ENCODE peak calls at places on chromosome 15, in eight cellular contexts. One of them, this sample, is unnamed.

GRCh38 chr15:63892794-63893441 is 59.2 kb upstream of the HERC1 start:
- DNase-seq in GM04504: no peak
- DNase-seq in activated T-helper 1 cell treated with Interleukin-2 at 50 U/mL for 16 hours: peak
- DNase-seq in occipital lobe: no peak
- DNase-seq in AG20443: no peak
- DNase-seq in left colon: no peak
- DNase-seq in ovary: no peak
- DNase-seq in stimulated activated CD4-positive, alpha-beta T cell treated with anti-CD3 and anti-CD28 coated beads, Interleukin-15, amount 100 ng/mL, for 24 hours: peak
- DNase-seq in this sample: no peak

GRCh38 chr15:25426896-25427610 is 11.8 kb downstream of the UBE3A start:
- DNase-seq in GM04504: no peak
- DNase-seq in activated T-helper 1 cell treated with Interleukin-2 at 50 U/mL for 16 hours: no peak
- DNase-seq in occipital lobe: no peak
- DNase-seq in AG20443: no peak
- DNase-seq in left colon: no peak
- DNase-seq in ovary: no peak
- DNase-seq in stimulated activated CD4-positive, alpha-beta T cell treated with anti-CD3 and anti-CD28 coated beads, Interleukin-15, amount 100 ng/mL, for 24 hours: no peak
- DNase-seq in this sample: no peak

GRCh38 chr15:96494530-96494929 is 164.0 kb downstream of the NR2F2 start:
- DNase-seq in GM04504: no peak
- DNase-seq in activated T-helper 1 cell treated with Interleukin-2 at 50 U/mL for 16 hours: no peak
- DNase-seq in occipital lobe: no peak
- DNase-seq in AG20443: no peak
- DNase-seq in left colon: no peak
- DNase-seq in ovary: no peak
- DNase-seq in stimulated activated CD4-positive, alpha-beta T cell treated with anti-CD3 and anti-CD28 coated beads, Interleukin-15, amount 100 ng/mL, for 24 hours: no peak
- DNase-seq in this sample: no peak

GRCh38 chr15:99998661-99999101 is 265.4 kb upstream of the LYSMD4 start:
- DNase-seq in GM04504: no peak
- DNase-seq in activated T-helper 1 cell treated with Interleukin-2 at 50 U/mL for 16 hours: no peak
- DNase-seq in occipital lobe: no peak
- DNase-seq in AG20443: no peak
- DNase-seq in left colon: no peak
- DNase-seq in ovary: no peak
- DNase-seq in stimulated activated CD4-positive, alpha-beta T cell treated with anti-CD3 and anti-CD28 coated beads, Interleukin-15, amount 100 ng/mL, for 24 hours: no peak
- DNase-seq in this sample: no peak

GRCh38 chr15:65328506-65329297 is 24.2 kb downstream of the RNU5B-1 start:
- DNase-seq in GM04504: no peak
- DNase-seq in activated T-helper 1 cell treated with Interleukin-2 at 50 U/mL for 16 hours: no peak
- DNase-seq in occipital lobe: no peak
- DNase-seq in AG20443: no peak
- DNase-seq in left colon: no peak
- DNase-seq in ovary: no peak
- DNase-seq in stimulated activated CD4-positive, alpha-beta T cell treated with anti-CD3 and anti-CD28 coated beads, Interleukin-15, amount 100 ng/mL, for 24 hours: no peak
- DNase-seq in this sample: no peak

GRCh38 chr15:45087513-45087912 is 26.5 kb downstream of the DUOX2 start:
- DNase-seq in GM04504: no peak
- DNase-seq in activated T-helper 1 cell treated with Interleukin-2 at 50 U/mL for 16 hours: no peak
- DNase-seq in occipital lobe: no peak
- DNase-seq in AG20443: no peak
- DNase-seq in left colon: no peak
- DNase-seq in ovary: no peak
- DNase-seq in stimulated activated CD4-positive, alpha-beta T cell treated with anti-CD3 and anti-CD28 coated beads, Interleukin-15, amount 100 ng/mL, for 24 hours: no peak
- DNase-seq in this sample: no peak

GRCh38 chr15:33031324-33031736 is 163.2 kb downstream of the FMN1 start:
- DNase-seq in GM04504: peak
- DNase-seq in activated T-helper 1 cell treated with Interleukin-2 at 50 U/mL for 16 hours: no peak
- DNase-seq in occipital lobe: peak
- DNase-seq in AG20443: peak
- DNase-seq in left colon: no peak
- DNase-seq in ovary: no peak
- DNase-seq in stimulated activated CD4-positive, alpha-beta T cell treated with anti-CD3 and anti-CD28 coated beads, Interleukin-15, amount 100 ng/mL, for 24 hours: no peak
- DNase-seq in this sample: no peak

GRCh38 chr15:76235186-76235826 is 76.0 kb downstream of the ETFA start:
- DNase-seq in GM04504: peak
- DNase-seq in activated T-helper 1 cell treated with Interleukin-2 at 50 U/mL for 16 hours: no peak
- DNase-seq in occipital lobe: no peak
- DNase-seq in AG20443: peak
- DNase-seq in left colon: no peak
- DNase-seq in ovary: no peak
- DNase-seq in stimulated activated CD4-positive, alpha-beta T cell treated with anti-CD3 and anti-CD28 coated beads, Interleukin-15, amount 100 ng/mL, for 24 hours: no peak
- DNase-seq in this sample: no peak

GRCh38 chr15:89857673-89858072 is 36.1 kb downstream of the AP3S2 start:
- DNase-seq in GM04504: no peak
- DNase-seq in activated T-helper 1 cell treated with Interleukin-2 at 50 U/mL for 16 hours: no peak
- DNase-seq in occipital lobe: no peak
- DNase-seq in AG20443: no peak
- DNase-seq in left colon: peak
- DNase-seq in ovary: no peak
- DNase-seq in stimulated activated CD4-positive, alpha-beta T cell treated with anti-CD3 and anti-CD28 coated beads, Interleukin-15, amount 100 ng/mL, for 24 hours: no peak
- DNase-seq in this sample: no peak

GRCh38 chr15:76398301-76398700 is 61.7 kb downstream of the ISL2 start:
- DNase-seq in GM04504: no peak
- DNase-seq in activated T-helper 1 cell treated with Interleukin-2 at 50 U/mL for 16 hours: no peak
- DNase-seq in occipital lobe: no peak
- DNase-seq in AG20443: no peak
- DNase-seq in left colon: no peak
- DNase-seq in ovary: no peak
- DNase-seq in stimulated activated CD4-positive, alpha-beta T cell treated with anti-CD3 and anti-CD28 coated beads, Interleukin-15, amount 100 ng/mL, for 24 hours: no peak
- DNase-seq in this sample: peak

GRCh38 chr15:83436513-83437158 is 10.5 kb upstream of the SH3GL3 start:
- DNase-seq in GM04504: no peak
- DNase-seq in activated T-helper 1 cell treated with Interleukin-2 at 50 U/mL for 16 hours: no peak
- DNase-seq in occipital lobe: no peak
- DNase-seq in AG20443: peak
- DNase-seq in left colon: no peak
- DNase-seq in ovary: no peak
- DNase-seq in stimulated activated CD4-positive, alpha-beta T cell treated with anti-CD3 and anti-CD28 coated beads, Interleukin-15, amount 100 ng/mL, for 24 hours: no peak
- DNase-seq in this sample: no peak

GRCh38 chr15:48703544-48703943 is 58.0 kb upstream of the FBN1 start:
- DNase-seq in GM04504: peak
- DNase-seq in activated T-helper 1 cell treated with Interleukin-2 at 50 U/mL for 16 hours: no peak
- DNase-seq in occipital lobe: no peak
- DNase-seq in AG20443: peak
- DNase-seq in left colon: no peak
- DNase-seq in ovary: no peak
- DNase-seq in stimulated activated CD4-positive, alpha-beta T cell treated with anti-CD3 and anti-CD28 coated beads, Interleukin-15, amount 100 ng/mL, for 24 hours: no peak
- DNase-seq in this sample: no peak

GRCh38 chr15:74800559-74801094 is 12.0 kb upstream of the LMAN1L start:
- DNase-seq in GM04504: no peak
- DNase-seq in activated T-helper 1 cell treated with Interleukin-2 at 50 U/mL for 16 hours: no peak
- DNase-seq in occipital lobe: no peak
- DNase-seq in AG20443: no peak
- DNase-seq in left colon: no peak
- DNase-seq in ovary: no peak
- DNase-seq in stimulated activated CD4-positive, alpha-beta T cell treated with anti-CD3 and anti-CD28 coated beads, Interleukin-15, amount 100 ng/mL, for 24 hours: no peak
- DNase-seq in this sample: no peak

GRCh38 chr15:95598456-95598855 is 732.0 kb upstream of the NR2F2 start:
- DNase-seq in GM04504: no peak
- DNase-seq in activated T-helper 1 cell treated with Interleukin-2 at 50 U/mL for 16 hours: no peak
- DNase-seq in occipital lobe: no peak
- DNase-seq in AG20443: no peak
- DNase-seq in left colon: no peak
- DNase-seq in ovary: no peak
- DNase-seq in stimulated activated CD4-positive, alpha-beta T cell treated with anti-CD3 and anti-CD28 coated beads, Interleukin-15, amount 100 ng/mL, for 24 hours: no peak
- DNase-seq in this sample: no peak

GRCh38 chr15:62770752-62771151 is 271.8 kb upstream of the TPM1 start:
- DNase-seq in GM04504: peak
- DNase-seq in activated T-helper 1 cell treated with Interleukin-2 at 50 U/mL for 16 hours: no peak
- DNase-seq in occipital lobe: no peak
- DNase-seq in AG20443: peak
- DNase-seq in left colon: no peak
- DNase-seq in ovary: no peak
- DNase-seq in stimulated activated CD4-positive, alpha-beta T cell treated with anti-CD3 and anti-CD28 coated beads, Interleukin-15, amount 100 ng/mL, for 24 hours: no peak
- DNase-seq in this sample: no peak

GRCh38 chr15:25501828-25502446 is 63.1 kb upstream of the UBE3A start:
- DNase-seq in GM04504: peak
- DNase-seq in activated T-helper 1 cell treated with Interleukin-2 at 50 U/mL for 16 hours: no peak
- DNase-seq in occipital lobe: no peak
- DNase-seq in AG20443: peak
- DNase-seq in left colon: no peak
- DNase-seq in ovary: no peak
- DNase-seq in stimulated activated CD4-positive, alpha-beta T cell treated with anti-CD3 and anti-CD28 coated beads, Interleukin-15, amount 100 ng/mL, for 24 hours: no peak
- DNase-seq in this sample: no peak

GRCh38 chr15:81195339-81195864 is 1.3 kb upstream of the IL16 start:
- DNase-seq in GM04504: no peak
- DNase-seq in activated T-helper 1 cell treated with Interleukin-2 at 50 U/mL for 16 hours: no peak
- DNase-seq in occipital lobe: no peak
- DNase-seq in AG20443: no peak
- DNase-seq in left colon: no peak
- DNase-seq in ovary: no peak
- DNase-seq in stimulated activated CD4-positive, alpha-beta T cell treated with anti-CD3 and anti-CD28 coated beads, Interleukin-15, amount 100 ng/mL, for 24 hours: no peak
- DNase-seq in this sample: no peak

GRCh38 chr15:36988947-36989346 is 111.4 kb downstream of the MEIS2 start:
- DNase-seq in GM04504: no peak
- DNase-seq in activated T-helper 1 cell treated with Interleukin-2 at 50 U/mL for 16 hours: no peak
- DNase-seq in occipital lobe: no peak
- DNase-seq in AG20443: no peak
- DNase-seq in left colon: no peak
- DNase-seq in ovary: no peak
- DNase-seq in stimulated activated CD4-positive, alpha-beta T cell treated with anti-CD3 and anti-CD28 coated beads, Interleukin-15, amount 100 ng/mL, for 24 hours: no peak
- DNase-seq in this sample: no peak

GRCh38 chr15:38878026-38878425 is 313.4 kb upstream of the RASGRP1 start:
- DNase-seq in GM04504: no peak
- DNase-seq in activated T-helper 1 cell treated with Interleukin-2 at 50 U/mL for 16 hours: no peak
- DNase-seq in occipital lobe: no peak
- DNase-seq in AG20443: no peak
- DNase-seq in left colon: no peak
- DNase-seq in ovary: no peak
- DNase-seq in stimulated activated CD4-positive, alpha-beta T cell treated with anti-CD3 and anti-CD28 coated beads, Interleukin-15, amount 100 ng/mL, for 24 hours: no peak
- DNase-seq in this sample: no peak

GRCh38 chr15:82850242-82850591 is 40.8 kb downstream of the WHAMM start:
- DNase-seq in GM04504: no peak
- DNase-seq in activated T-helper 1 cell treated with Interleukin-2 at 50 U/mL for 16 hours: no peak
- DNase-seq in occipital lobe: no peak
- DNase-seq in AG20443: peak
- DNase-seq in left colon: no peak
- DNase-seq in ovary: no peak
- DNase-seq in stimulated activated CD4-positive, alpha-beta T cell treated with anti-CD3 and anti-CD28 coated beads, Interleukin-15, amount 100 ng/mL, for 24 hours: no peak
- DNase-seq in this sample: no peak

GRCh38 chr15:93302080-93302765 is 213.2 kb upstream of the RGMA start:
- DNase-seq in GM04504: no peak
- DNase-seq in activated T-helper 1 cell treated with Interleukin-2 at 50 U/mL for 16 hours: no peak
- DNase-seq in occipital lobe: peak
- DNase-seq in AG20443: no peak
- DNase-seq in left colon: no peak
- DNase-seq in ovary: no peak
- DNase-seq in stimulated activated CD4-positive, alpha-beta T cell treated with anti-CD3 and anti-CD28 coated beads, Interleukin-15, amount 100 ng/mL, for 24 hours: no peak
- DNase-seq in this sample: no peak

GRCh38 chr15:74626752-74627692 is 11.4 kb downstream of the CLK3 start:
- DNase-seq in GM04504: no peak
- DNase-seq in activated T-helper 1 cell treated with Interleukin-2 at 50 U/mL for 16 hours: no peak
- DNase-seq in occipital lobe: no peak
- DNase-seq in AG20443: no peak
- DNase-seq in left colon: no peak
- DNase-seq in ovary: no peak
- DNase-seq in stimulated activated CD4-positive, alpha-beta T cell treated with anti-CD3 and anti-CD28 coated beads, Interleukin-15, amount 100 ng/mL, for 24 hours: no peak
- DNase-seq in this sample: no peak

GRCh38 chr15:91982401-91982800 is 128.9 kb downstream of the SLCO3A1 start:
- DNase-seq in GM04504: no peak
- DNase-seq in activated T-helper 1 cell treated with Interleukin-2 at 50 U/mL for 16 hours: no peak
- DNase-seq in occipital lobe: no peak
- DNase-seq in AG20443: peak
- DNase-seq in left colon: no peak
- DNase-seq in ovary: no peak
- DNase-seq in stimulated activated CD4-positive, alpha-beta T cell treated with anti-CD3 and anti-CD28 coated beads, Interleukin-15, amount 100 ng/mL, for 24 hours: no peak
- DNase-seq in this sample: no peak

GRCh38 chr15:29670945-29671307 is 151.3 kb downstream of the TJP1 start:
- DNase-seq in GM04504: no peak
- DNase-seq in activated T-helper 1 cell treated with Interleukin-2 at 50 U/mL for 16 hours: no peak
- DNase-seq in occipital lobe: no peak
- DNase-seq in AG20443: peak
- DNase-seq in left colon: peak
- DNase-seq in ovary: no peak
- DNase-seq in stimulated activated CD4-positive, alpha-beta T cell treated with anti-CD3 and anti-CD28 coated beads, Interleukin-15, amount 100 ng/mL, for 24 hours: no peak
- DNase-seq in this sample: no peak

GRCh38 chr15:38129531-38130199 is 123.0 kb upstream of the SPRED1 start:
- DNase-seq in GM04504: peak
- DNase-seq in activated T-helper 1 cell treated with Interleukin-2 at 50 U/mL for 16 hours: no peak
- DNase-seq in occipital lobe: peak
- DNase-seq in AG20443: peak
- DNase-seq in left colon: peak
- DNase-seq in ovary: peak
- DNase-seq in stimulated activated CD4-positive, alpha-beta T cell treated with anti-CD3 and anti-CD28 coated beads, Interleukin-15, amount 100 ng/mL, for 24 hours: peak
- DNase-seq in this sample: no peak

GRCh38 chr15:89119489-89120478 is 31.5 kb downstream of the ABHD2 start:
- DNase-seq in GM04504: no peak
- DNase-seq in activated T-helper 1 cell treated with Interleukin-2 at 50 U/mL for 16 hours: no peak
- DNase-seq in occipital lobe: no peak
- DNase-seq in AG20443: peak
- DNase-seq in left colon: no peak
- DNase-seq in ovary: no peak
- DNase-seq in stimulated activated CD4-positive, alpha-beta T cell treated with anti-CD3 and anti-CD28 coated beads, Interleukin-15, amount 100 ng/mL, for 24 hours: peak
- DNase-seq in this sample: no peak

GRCh38 chr15:41866263-41866703 is 27.6 kb downstream of the SPTBN5 start:
- DNase-seq in GM04504: no peak
- DNase-seq in activated T-helper 1 cell treated with Interleukin-2 at 50 U/mL for 16 hours: no peak
- DNase-seq in occipital lobe: no peak
- DNase-seq in AG20443: no peak
- DNase-seq in left colon: no peak
- DNase-seq in ovary: no peak
- DNase-seq in stimulated activated CD4-positive, alpha-beta T cell treated with anti-CD3 and anti-CD28 coated beads, Interleukin-15, amount 100 ng/mL, for 24 hours: no peak
- DNase-seq in this sample: no peak

GRCh38 chr15:94164202-94164807 is 67.1 kb upstream of the MCTP2 start:
- DNase-seq in GM04504: peak
- DNase-seq in activated T-helper 1 cell treated with Interleukin-2 at 50 U/mL for 16 hours: peak
- DNase-seq in occipital lobe: no peak
- DNase-seq in AG20443: peak
- DNase-seq in left colon: no peak
- DNase-seq in ovary: no peak
- DNase-seq in stimulated activated CD4-positive, alpha-beta T cell treated with anti-CD3 and anti-CD28 coated beads, Interleukin-15, amount 100 ng/mL, for 24 hours: peak
- DNase-seq in this sample: peak

GRCh38 chr15:63605036-63605435 is 7.8 kb downstream of the FBXL22 start:
- DNase-seq in GM04504: no peak
- DNase-seq in activated T-helper 1 cell treated with Interleukin-2 at 50 U/mL for 16 hours: no peak
- DNase-seq in occipital lobe: no peak
- DNase-seq in AG20443: no peak
- DNase-seq in left colon: no peak
- DNase-seq in ovary: no peak
- DNase-seq in stimulated activated CD4-positive, alpha-beta T cell treated with anti-CD3 and anti-CD28 coated beads, Interleukin-15, amount 100 ng/mL, for 24 hours: no peak
- DNase-seq in this sample: no peak

GRCh38 chr15:56168394-56168793 is 75.3 kb downstream of the RFX7 start:
- DNase-seq in GM04504: no peak
- DNase-seq in activated T-helper 1 cell treated with Interleukin-2 at 50 U/mL for 16 hours: no peak
- DNase-seq in occipital lobe: no peak
- DNase-seq in AG20443: peak
- DNase-seq in left colon: no peak
- DNase-seq in ovary: no peak
- DNase-seq in stimulated activated CD4-positive, alpha-beta T cell treated with anti-CD3 and anti-CD28 coated beads, Interleukin-15, amount 100 ng/mL, for 24 hours: no peak
- DNase-seq in this sample: no peak

GRCh38 chr15:34644061-34644460 is 60.6 kb upstream of the GOLGA8B start:
- DNase-seq in GM04504: peak
- DNase-seq in activated T-helper 1 cell treated with Interleukin-2 at 50 U/mL for 16 hours: no peak
- DNase-seq in occipital lobe: no peak
- DNase-seq in AG20443: peak
- DNase-seq in left colon: no peak
- DNase-seq in ovary: no peak
- DNase-seq in stimulated activated CD4-positive, alpha-beta T cell treated with anti-CD3 and anti-CD28 coated beads, Interleukin-15, amount 100 ng/mL, for 24 hours: no peak
- DNase-seq in this sample: no peak

GRCh38 chr15:25684521-25685215 is 178.5 kb downstream of the ATP10A start:
- DNase-seq in GM04504: peak
- DNase-seq in activated T-helper 1 cell treated with Interleukin-2 at 50 U/mL for 16 hours: no peak
- DNase-seq in occipital lobe: peak
- DNase-seq in AG20443: peak
- DNase-seq in left colon: no peak
- DNase-seq in ovary: no peak
- DNase-seq in stimulated activated CD4-positive, alpha-beta T cell treated with anti-CD3 and anti-CD28 coated beads, Interleukin-15, amount 100 ng/mL, for 24 hours: no peak
- DNase-seq in this sample: no peak

GRCh38 chr15:101296418-101297405 is 1.7 kb upstream of the SNRPA1 start:
- DNase-seq in GM04504: no peak
- DNase-seq in activated T-helper 1 cell treated with Interleukin-2 at 50 U/mL for 16 hours: no peak
- DNase-seq in occipital lobe: no peak
- DNase-seq in AG20443: no peak
- DNase-seq in left colon: no peak
- DNase-seq in ovary: no peak
- DNase-seq in stimulated activated CD4-positive, alpha-beta T cell treated with anti-CD3 and anti-CD28 coated beads, Interleukin-15, amount 100 ng/mL, for 24 hours: no peak
- DNase-seq in this sample: no peak

GRCh38 chr15:90531147-90531546 is 1.4 kb downstream of the CRTC3 start:
- DNase-seq in GM04504: no peak
- DNase-seq in activated T-helper 1 cell treated with Interleukin-2 at 50 U/mL for 16 hours: no peak
- DNase-seq in occipital lobe: no peak
- DNase-seq in AG20443: peak
- DNase-seq in left colon: no peak
- DNase-seq in ovary: no peak
- DNase-seq in stimulated activated CD4-positive, alpha-beta T cell treated with anti-CD3 and anti-CD28 coated beads, Interleukin-15, amount 100 ng/mL, for 24 hours: no peak
- DNase-seq in this sample: no peak